ENCODE peak calls at places on chromosomes 11 and 22, in four cellular contexts. T is BE2C; S is CD8-positive, alpha-beta memory T cell; Z is Caco-2. A is an unnamed sample.

GRCh38 chr11:45662096-45662664 is 3.2 kb downstream of the CHST1 start:
- DNase-seq in T (no peak), S (no peak), Z (no peak), A (no peak)

GRCh38 chr22:46867106-46867505 is 104.7 kb downstream of the TBC1D22A start:
- DNase-seq in T (no peak), S (no peak), Z (no peak), A (no peak)

GRCh38 chr11:62269654-62270278 is at the start of gene SCGB2A2:
- DNase-seq in T (no peak), S (no peak), Z (no peak), A (no peak)

GRCh38 chr11:128398517-128399152 is 188.7 kb downstream of the ETS1 start:
- DNase-seq in T (no peak), S (no peak), Z (no peak), A (peak; percentile 59)

GRCh38 chr11:67284811-67285540 is 4.1 kb upstream of the ANKRD13D start:
- DNase-seq in T (no peak), S (no peak), Z (no peak), A (no peak)

GRCh38 chr11:36376888-36377758 is 81.0 kb downstream of the PRR5L start:
- DNase-seq in T (peak; percentile 33), S (peak; percentile 48), Z (peak; percentile 38), A (no peak)

GRCh38 chr11:66617148-66617814 is 851 bp downstream of the RBM14 start:
- DNase-seq in T (no peak), S (no peak), Z (no peak), A (no peak)

GRCh38 chr22:42335839-42336378 is 65.5 kb upstream of the TCF20 start:
- DNase-seq in T (peak; percentile 60), S (no peak), Z (no peak), A (no peak)

GRCh38 chr11:64055077-64055476 is 19.3 kb downstream of the FLRT1 start:
- DNase-seq in T (no peak), S (no peak), Z (no peak), A (peak; percentile 46)

GRCh38 chr22:26097840-26098239 is 71.4 kb upstream of the SEZ6L start:
- DNase-seq in T (no peak), S (no peak), Z (no peak), A (no peak)

GRCh38 chr22:44247923-44248892 is 64.5 kb downstream of the SHISAL1 start:
- DNase-seq in T (no peak), S (no peak), Z (no peak), A (no peak)

GRCh38 chr11:81979444-81979843 is 754.2 kb downstream of the FAM181B start:
- DNase-seq in T (no peak), S (no peak), Z (no peak), A (no peak)

GRCh38 chr11:72239296-72239848 is 4.6 kb downstream of the PHOX2A start:
- DNase-seq in T (peak; percentile 94), S (no peak), Z (peak; percentile 82), A (peak; percentile 54)

GRCh38 chr22:47318041-47318737 is 555.7 kb downstream of the TBC1D22A start:
- DNase-seq in T (no peak), S (no peak), Z (no peak), A (no peak)

GRCh38 chr11:44595964-44596381 is 30.5 kb downstream of the CD82 start:
- DNase-seq in T (no peak), S (no peak), Z (no peak), A (no peak)

GRCh38 chr11:8584096-8584495 is 9.9 kb downstream of the STK33 start:
- DNase-seq in T (no peak), S (no peak), Z (no peak), A (no peak)

GRCh38 chr11:118430956-118431355 is 5.3 kb upstream of the KMT2A start:
- DNase-seq in T (no peak), S (no peak), Z (no peak), A (no peak)

GRCh38 chr11:104700609-104701008 is 197.7 kb downstream of the CASP12 start:
- DNase-seq in T (no peak), S (no peak), Z (no peak), A (no peak)

GRCh38 chr11:72354356-72355115 is 79.8 kb downstream of the CLPB start:
- DNase-seq in T (peak; percentile 78), S (no peak), Z (peak; percentile 59), A (no peak)

GRCh38 chr22:20405291-20405930 is 11.5 kb downstream of the ZNF74 start:
- DNase-seq in T (no peak), S (no peak), Z (no peak), A (no peak)

GRCh38 chr11:45886816-45887520 is 1.5 kb downstream of the MAPK8IP1 start:
- DNase-seq in T (no peak), S (no peak), Z (no peak), A (no peak)

GRCh38 chr22:46854125-46854870 is 91.8 kb downstream of the TBC1D22A start:
- DNase-seq in T (no peak), S (no peak), Z (no peak), A (no peak)

GRCh38 chr22:29074276-29074625 is 1.4 kb downstream of the KREMEN1 start:
- DNase-seq in T (no peak), S (no peak), Z (no peak), A (no peak)

GRCh38 chr11:95500466-95500865 is 269.5 kb upstream of the SESN3 start:
- DNase-seq in T (no peak), S (no peak), Z (no peak), A (no peak)

GRCh38 chr11:9825315-9825714 is 161.4 kb downstream of the SWAP70 start:
- DNase-seq in T (no peak), S (no peak), Z (no peak), A (no peak)

GRCh38 chr11:67285541-67286498 is 3.3 kb upstream of the ANKRD13D start:
- DNase-seq in T (no peak), S (peak; percentile 62), Z (no peak), A (no peak)

GRCh38 chr22:46436595-46437163 is 100.7 kb downstream of the CELSR1 start:
- DNase-seq in T (no peak), S (no peak), Z (no peak), A (no peak)

GRCh38 chr11:86743223-86744118 is 56.9 kb upstream of the PRSS23 start:
- DNase-seq in T (peak; percentile 57), S (no peak), Z (no peak), A (no peak)

GRCh38 chr11:78474451-78474850 is 56.8 kb upstream of the GAB2 start:
- DNase-seq in T (no peak), S (no peak), Z (no peak), A (no peak)

GRCh38 chr11:132858203-132858602 is 674.1 kb downstream of the OPCML start:
- DNase-seq in T (no peak), S (no peak), Z (peak; percentile 57), A (no peak)

GRCh38 chr22:27638329-27639179 is 163.0 kb downstream of the MN1 start:
- DNase-seq in T (no peak), S (no peak), Z (no peak), A (no peak)

GRCh38 chr11:40302669-40303068 is 1156.8 kb downstream of the LRRC4C start:
- DNase-seq in T (no peak), S (no peak), Z (no peak), A (no peak)

GRCh38 chr22:39242389-39242808 is 2.4 kb downstream of the PDGFB start:
- DNase-seq in T (no peak), S (no peak), Z (no peak), A (no peak)

GRCh38 chr22:39241632-39242388 is 3.0 kb downstream of the PDGFB start:
- DNase-seq in T (no peak), S (peak; percentile 63), Z (no peak), A (no peak)

GRCh38 chr22:39244073-39244495 is 698 bp downstream of the PDGFB start:
- DNase-seq in T (no peak), S (no peak), Z (peak; percentile 55), A (no peak)

GRCh38 chr22:39243443-39244072 is 1.2 kb downstream of the PDGFB start:
- DNase-seq in T (no peak), S (no peak), Z (peak; percentile 89), A (no peak)

GRCh38 chr22:39242809-39243442 is 1.9 kb downstream of the PDGFB start:
- DNase-seq in T (no peak), S (peak; percentile 39), Z (peak; percentile 86), A (no peak)
- H3K27me3 ChIP-seq in T (peaks cover 61% of the 10 kb centered on the region), S (no peaks in the 10 kb centered on the region), Z (no peaks in the 10 kb centered on the region), A (no peaks in the 10 kb centered on the region)

DNA sequence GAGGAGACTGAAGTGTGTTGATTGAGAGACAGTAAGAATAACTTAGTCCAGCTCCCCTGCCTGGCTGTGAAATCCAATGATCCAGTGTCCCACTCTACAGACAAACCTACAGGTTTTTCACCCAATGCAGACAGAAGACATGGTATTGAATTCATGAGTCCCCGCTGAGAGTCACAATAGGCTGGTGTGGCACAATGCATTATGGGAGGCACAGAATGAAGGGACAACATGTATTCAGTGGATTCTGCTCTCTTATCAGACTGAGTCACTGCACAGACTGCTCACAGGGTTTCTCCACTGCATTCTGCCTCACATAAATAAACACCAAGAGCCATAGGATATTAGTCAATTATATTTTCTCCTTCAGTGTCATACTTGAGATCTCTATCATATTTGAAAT is 55.2 kb upstream of the TOP3B start:
- DNase-seq in T (no peak), S (no peak), Z (no peak), A (peak; percentile 61)
- H3K27me3 ChIP-seq in T (peaks cover 11% of the 10 kb centered on the region), S (no peaks in the 10 kb centered on the region), Z (no peaks in the 10 kb centered on the region), A (no peaks in the 10 kb centered on the region)

DNA sequence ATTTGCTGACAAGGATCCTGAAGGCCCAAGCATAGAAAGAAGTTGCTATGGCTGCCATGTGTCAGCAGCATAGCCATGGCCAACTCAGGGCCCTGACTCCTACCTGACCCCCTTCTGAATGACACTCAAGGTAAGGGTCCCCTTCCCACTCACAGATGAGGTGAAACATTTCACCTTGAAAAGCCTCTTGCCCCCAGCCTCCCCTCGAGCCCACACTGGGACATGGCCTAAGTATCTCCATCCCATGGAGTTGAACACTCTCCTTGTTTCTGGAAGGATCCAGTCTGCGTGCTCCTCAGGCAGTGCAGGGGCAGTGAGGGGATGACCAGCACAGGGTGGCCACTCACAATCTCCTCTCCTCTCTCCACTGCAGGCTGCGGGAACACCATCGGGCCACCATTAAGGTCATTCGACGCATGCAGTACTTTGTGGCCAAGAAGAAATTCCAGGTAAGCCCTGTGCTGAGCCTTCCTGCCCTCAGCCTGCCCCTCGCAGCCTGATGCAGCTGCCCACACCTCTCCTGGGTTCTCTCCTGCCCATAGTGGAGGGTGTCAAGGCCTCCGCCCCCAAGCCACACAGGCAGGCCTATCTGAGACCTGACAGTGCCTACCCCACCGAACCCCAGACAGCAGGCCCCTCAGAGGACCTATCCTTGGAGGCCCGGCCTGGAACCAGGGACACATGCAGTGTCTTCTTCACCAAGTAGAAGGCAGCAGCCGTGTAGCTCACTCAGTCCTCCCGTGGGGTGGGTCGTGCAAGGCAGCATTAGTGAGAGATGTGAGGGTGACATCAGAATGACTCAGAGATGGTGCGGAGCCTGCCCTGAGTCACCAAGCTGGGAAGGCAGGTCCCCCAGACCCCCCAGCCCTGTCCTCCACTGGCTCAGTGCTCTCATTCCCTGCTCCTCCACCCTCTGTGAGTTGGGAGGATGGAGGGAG is 68.9 kb upstream of the KCNQ1OT1 start:
- DNase-seq in T (no peak), S (no peak), Z (peak; percentile 17), A (no peak)
- H3K27me3 ChIP-seq in T (no peaks in the 10 kb centered on the region), S (no peaks in the 10 kb centered on the region), Z (no peaks in the 10 kb centered on the region), A (no peaks in the 10 kb centered on the region)

GRCh38 chr11:43556269-43556668 is 124.3 kb upstream of the HSD17B12 start:
- DNase-seq in T (no peak), S (no peak), Z (no peak), A (no peak)

GRCh38 chr11:43555811-43556210 is 124.7 kb upstream of the HSD17B12 start:
- DNase-seq in T (no peak), S (no peak), Z (no peak), A (no peak)

GRCh38 chr11:43556892-43557291 is 123.6 kb upstream of the HSD17B12 start:
- DNase-seq in T (no peak), S (no peak), Z (no peak), A (no peak)

GRCh38 chr11:43550714-43551113 is 129.8 kb upstream of the HSD17B12 start:
- DNase-seq in T (no peak), S (no peak), Z (no peak), A (no peak)

GRCh38 chr11:43554148-43554473 is 126.4 kb upstream of the HSD17B12 start:
- DNase-seq in T (no peak), S (no peak), Z (no peak), A (no peak)
- H3K27me3 ChIP-seq in T (no peaks in the 10 kb centered on the region), S (peaks cover 20% of the 10 kb centered on the region), Z (no peaks in the 10 kb centered on the region), A (peaks cover 3% of the 10 kb centered on the region)